ENCODE peak calls at places on chromosomes 13 and 19, in six cellular contexts. One of them, this sample, is unnamed.

GRCh38 chr19:5086725-5087439 is 118.0 kb downstream of the KDM4B start:
- DNase-seq in naive thymus-derived CD8-positive, alpha-beta T cell: no peak
- DNase-seq in M059J: no peak
- DNase-seq in NCI-H1694: no peak
- DNase-seq in ovary: no peak
- DNase-seq in stimulated activated naive CD8-positive, alpha-beta T cell treated with anti-CD3 and anti-CD28 coated beads, Interleukin-15, Interleukin-2, amounts not matched to agents 100 U/mL and 50 U/mL, for 24 hours: no peak
- DNase-seq in this sample: no peak

GRCh38 chr13:40595693-40596092 is 70.7 kb downstream of the FOXO1 start:
- DNase-seq in ovary: no peak
- DNase-seq in naive thymus-derived CD8-positive, alpha-beta T cell: no peak
- DNase-seq in M059J: peak
- DNase-seq in NCI-H1694: no peak
- DNase-seq in stimulated activated naive CD8-positive, alpha-beta T cell treated with anti-CD3 and anti-CD28 coated beads, Interleukin-15, Interleukin-2, amounts not matched to agents 100 U/mL and 50 U/mL, for 24 hours: no peak
- DNase-seq in this sample: no peak

GRCh38 chr13:100089633-100090032 is 740 bp downstream of the PCCA start:
- DNase-seq in M059J: peak
- DNase-seq in stimulated activated naive CD8-positive, alpha-beta T cell treated with anti-CD3 and anti-CD28 coated beads, Interleukin-15, Interleukin-2, amounts not matched to agents 100 U/mL and 50 U/mL, for 24 hours: peak
- DNase-seq in NCI-H1694: no peak
- DNase-seq in ovary: no peak
- DNase-seq in naive thymus-derived CD8-positive, alpha-beta T cell: no peak
- DNase-seq in this sample: no peak

GRCh38 chr19:20371911-20372310 is 193.7 kb downstream of the ZNF737 start:
- DNase-seq in M059J: no peak
- DNase-seq in stimulated activated naive CD8-positive, alpha-beta T cell treated with anti-CD3 and anti-CD28 coated beads, Interleukin-15, Interleukin-2, amounts not matched to agents 100 U/mL and 50 U/mL, for 24 hours: no peak
- DNase-seq in naive thymus-derived CD8-positive, alpha-beta T cell: no peak
- DNase-seq in NCI-H1694: no peak
- DNase-seq in ovary: no peak
- DNase-seq in this sample: no peak

GRCh38 chr19:48218964-48219363 is 36.7 kb downstream of the CARD8 start:
- DNase-seq in NCI-H1694: no peak
- DNase-seq in naive thymus-derived CD8-positive, alpha-beta T cell: no peak
- DNase-seq in ovary: no peak
- DNase-seq in M059J: peak
- DNase-seq in stimulated activated naive CD8-positive, alpha-beta T cell treated with anti-CD3 and anti-CD28 coated beads, Interleukin-15, Interleukin-2, amounts not matched to agents 100 U/mL and 50 U/mL, for 24 hours: no peak
- DNase-seq in this sample: no peak

GRCh38 chr19:35000647-35001501 is 751 bp downstream of the GRAMD1A start:
- DNase-seq in naive thymus-derived CD8-positive, alpha-beta T cell: peak
- DNase-seq in M059J: peak
- DNase-seq in stimulated activated naive CD8-positive, alpha-beta T cell treated with anti-CD3 and anti-CD28 coated beads, Interleukin-15, Interleukin-2, amounts not matched to agents 100 U/mL and 50 U/mL, for 24 hours: peak
- DNase-seq in NCI-H1694: peak
- DNase-seq in ovary: no peak
- DNase-seq in this sample: peak

GRCh38 chr19:277581-278165 is 13.5 kb downstream of the PLPP2 start:
- DNase-seq in M059J: peak
- DNase-seq in ovary: no peak
- DNase-seq in NCI-H1694: no peak
- DNase-seq in stimulated activated naive CD8-positive, alpha-beta T cell treated with anti-CD3 and anti-CD28 coated beads, Interleukin-15, Interleukin-2, amounts not matched to agents 100 U/mL and 50 U/mL, for 24 hours: no peak
- DNase-seq in naive thymus-derived CD8-positive, alpha-beta T cell: no peak
- DNase-seq in this sample: peak

GRCh38 chr19:39617745-39618144 is 15.4 kb downstream of the LGALS13 start:
- DNase-seq in ovary: no peak
- DNase-seq in M059J: no peak
- DNase-seq in stimulated activated naive CD8-positive, alpha-beta T cell treated with anti-CD3 and anti-CD28 coated beads, Interleukin-15, Interleukin-2, amounts not matched to agents 100 U/mL and 50 U/mL, for 24 hours: no peak
- DNase-seq in naive thymus-derived CD8-positive, alpha-beta T cell: no peak
- DNase-seq in NCI-H1694: no peak
- DNase-seq in this sample: no peak

GRCh38 chr19:46970815-46971214 is 48.8 kb upstream of the NPAS1 start:
- DNase-seq in naive thymus-derived CD8-positive, alpha-beta T cell: no peak
- DNase-seq in stimulated activated naive CD8-positive, alpha-beta T cell treated with anti-CD3 and anti-CD28 coated beads, Interleukin-15, Interleukin-2, amounts not matched to agents 100 U/mL and 50 U/mL, for 24 hours: no peak
- DNase-seq in ovary: no peak
- DNase-seq in M059J: peak
- DNase-seq in NCI-H1694: no peak
- DNase-seq in this sample: no peak

GRCh38 chr13:110448230-110448629 is 113.3 kb downstream of the RAB20 start:
- DNase-seq in naive thymus-derived CD8-positive, alpha-beta T cell: no peak
- DNase-seq in ovary: no peak
- DNase-seq in M059J: peak
- DNase-seq in NCI-H1694: no peak
- DNase-seq in stimulated activated naive CD8-positive, alpha-beta T cell treated with anti-CD3 and anti-CD28 coated beads, Interleukin-15, Interleukin-2, amounts not matched to agents 100 U/mL and 50 U/mL, for 24 hours: no peak
- DNase-seq in this sample: peak

GRCh38 chr13:44812818-44813217 is 176.5 kb downstream of the NUFIP1 start:
- DNase-seq in ovary: no peak
- DNase-seq in NCI-H1694: no peak
- DNase-seq in stimulated activated naive CD8-positive, alpha-beta T cell treated with anti-CD3 and anti-CD28 coated beads, Interleukin-15, Interleukin-2, amounts not matched to agents 100 U/mL and 50 U/mL, for 24 hours: no peak
- DNase-seq in M059J: no peak
- DNase-seq in naive thymus-derived CD8-positive, alpha-beta T cell: no peak
- DNase-seq in this sample: no peak

GRCh38 chr13:90008707-90009149 is 1338.8 kb upstream of the MIR17HG start:
- DNase-seq in stimulated activated naive CD8-positive, alpha-beta T cell treated with anti-CD3 and anti-CD28 coated beads, Interleukin-15, Interleukin-2, amounts not matched to agents 100 U/mL and 50 U/mL, for 24 hours: no peak
- DNase-seq in naive thymus-derived CD8-positive, alpha-beta T cell: no peak
- DNase-seq in NCI-H1694: no peak
- DNase-seq in ovary: no peak
- DNase-seq in M059J: no peak
- DNase-seq in this sample: peak

GRCh38 chr13:86737334-86737932 is 933.7 kb upstream of the SLITRK5 start:
- DNase-seq in stimulated activated naive CD8-positive, alpha-beta T cell treated with anti-CD3 and anti-CD28 coated beads, Interleukin-15, Interleukin-2, amounts not matched to agents 100 U/mL and 50 U/mL, for 24 hours: no peak
- DNase-seq in naive thymus-derived CD8-positive, alpha-beta T cell: no peak
- DNase-seq in M059J: no peak
- DNase-seq in ovary: no peak
- DNase-seq in NCI-H1694: no peak
- DNase-seq in this sample: no peak

GRCh38 chr13:24511019-24511823 is 1.4 kb downstream of the PARP4 start:
- DNase-seq in NCI-H1694: no peak
- DNase-seq in naive thymus-derived CD8-positive, alpha-beta T cell: peak
- DNase-seq in stimulated activated naive CD8-positive, alpha-beta T cell treated with anti-CD3 and anti-CD28 coated beads, Interleukin-15, Interleukin-2, amounts not matched to agents 100 U/mL and 50 U/mL, for 24 hours: peak
- DNase-seq in ovary: no peak
- DNase-seq in M059J: peak
- DNase-seq in this sample: peak

This sample was measured in islet precursor cell.